ENCODE peak calls at places on chromosomes 5 and 9, in nine cellular contexts. B, S, L, W, H, R, M, Z and A are unnamed samples.

GRCh38 chr5:59673438-59674058 is 220.0 kb downstream of the PDE4D start:
- DNase-seq in R (peak; percentile 22), L (no peak), W (no peak), Z (no peak), H (peak; percentile 49), S (peak; percentile 44), M (no peak), B (no peak), A (no peak)

GRCh38 chr9:108549184-108549583 is 306.6 kb downstream of the ACTL7B start:
- DNase-seq in L (no peak), R (no peak), B (no peak), S (no peak), M (no peak), Z (peak; percentile 9), H (peak; percentile 23), W (peak; percentile 41), A (no peak)

GRCh38 chr5:180618830-180619562 is 27.7 kb upstream of the SCGB3A1 start:
- DNase-seq in W (no peak), H (peak; percentile 47), M (no peak), R (no peak), Z (peak; percentile 44), S (no peak), L (no peak), B (no peak), A (peak; percentile 11)

GRCh38 chr5:150623152-150623877 is 17.1 kb upstream of the SYNPO start:
- DNase-seq in H (peak; percentile 42), R (no peak), M (no peak), L (no peak), Z (no peak), W (no peak), S (no peak), B (no peak), A (no peak)

GRCh38 chr5:99061711-99062110 is 132.9 kb upstream of the CHD1 start:
- DNase-seq in S (peak; percentile 25), M (no peak), Z (no peak), H (peak; percentile 72), B (no peak), W (no peak), L (no peak), R (no peak), A (no peak)

GRCh38 chr9:129221233-129221632 is 43.2 kb upstream of the IER5L start:
- DNase-seq in S (no peak), B (no peak), Z (peak; percentile 18), H (no peak), R (no peak), L (no peak), W (no peak), M (no peak), A (peak; percentile 68)

GRCh38 chr5:67089200-67089725 is 107.3 kb downstream of the CD180 start:
- DNase-seq in W (no peak), S (no peak), B (no peak), Z (no peak), R (no peak), L (peak; percentile 13), H (peak; percentile 65), M (no peak), A (no peak)

GRCh38 chr9:89701221-89701798 is 96.5 kb downstream of the GADD45G start:
- DNase-seq in B (no peak), W (no peak), M (no peak), R (no peak), S (no peak), L (no peak), H (no peak), Z (no peak), A (peak; percentile 17)

GRCh38 chr5:66757219-66757833 is 161.1 kb downstream of the MAST4 start:
- DNase-seq in H (peak; percentile 44), M (peak; percentile 39), S (peak; percentile 11), Z (peak; percentile 73), W (peak; percentile 25), L (no peak), R (no peak), B (peak; percentile 75), A (peak; percentile 13)

GRCh38 chr5:173884402-173885053 is 3.6 kb upstream of the CPEB4 start:
- DNase-seq in R (peak; percentile 51), M (peak; percentile 77), S (no peak), W (no peak), B (no peak), L (no peak), H (no peak), Z (no peak), A (peak; percentile 18)

GRCh38 chr5:176809544-176810083 is 745 bp upstream of the UNC5A start:
- DNase-seq in H (no peak), S (no peak), M (no peak), W (no peak), R (no peak), B (no peak), Z (no peak), L (no peak), A (no peak)

GRCh38 chr9:131333771-131334567 is 44.4 kb downstream of the PLPP7 start:
- DNase-seq in W (no peak), Z (no peak), L (no peak), H (no peak), M (no peak), R (no peak), B (no peak), S (no peak), A (no peak)

GRCh38 chr9:122777935-122778671 is 10.6 kb upstream of the OR5C1 start:
- DNase-seq in M (no peak), Z (no peak), W (no peak), L (no peak), S (no peak), B (no peak), H (peak; percentile 79), R (no peak), A (no peak)

GRCh38 chr9:34651876-34652602 is at the start of gene IL11RA:
- DNase-seq in H (peak; percentile 84), L (peak; percentile 93), W (peak; percentile 64), B (peak; percentile 78), S (no peak), Z (peak; percentile 72), R (peak; percentile 94), M (peak; percentile 90), A (no peak)

GRCh38 chr5:154863291-154864080 is 5.1 kb downstream of the CNOT8 start:
- DNase-seq in R (no peak), W (no peak), Z (no peak), S (no peak), M (no peak), H (no peak), L (no peak), B (no peak), A (no peak)

GRCh38 chr5:149228610-149229297 is 42.9 kb upstream of the AFAP1L1 start:
- DNase-seq in W (no peak), S (peak; percentile 90), R (peak; percentile 39), M (peak; percentile 19), B (peak; percentile 44), H (peak; percentile 92), Z (peak; percentile 28), L (no peak), A (no peak)

GRCh38 chr9:34496149-34496712 is 26.6 kb downstream of the ENHO start:
- DNase-seq in Z (no peak), R (no peak), H (no peak), M (no peak), B (no peak), S (peak; percentile 35), L (no peak), W (no peak), A (no peak)

GRCh38 chr9:86341007-86341491 is 13.2 kb downstream of the TUT7 start:
- DNase-seq in S (no peak), L (no peak), B (no peak), H (no peak), R (no peak), M (no peak), W (no peak), Z (no peak), A (no peak)

GRCh38 chr9:132354645-132355355 is at the start of gene SETX:
- DNase-seq in W (peak; percentile 95), R (peak; percentile 99), M (peak; percentile 98), Z (peak; percentile 98), L (peak; percentile 99), B (peak; percentile 93), S (peak; percentile 79), H (peak; percentile 96), A (peak; percentile 95)

GRCh38 chr9:112401175-112401815 is 21.4 kb downstream of the HSDL2 start:
- DNase-seq in Z (no peak), H (no peak), S (no peak), B (no peak), M (no peak), L (no peak), W (no peak), R (no peak), A (no peak)

GRCh38 chr5:41213340-41213739 is at the start of gene C6:
- DNase-seq in H (no peak), W (no peak), M (no peak), S (no peak), L (no peak), R (no peak), Z (no peak), B (no peak), A (no peak)
- H3K4me3 ChIP-seq in H (no peak within 1 kb of the TSS), W (peak within 1 kb of the TSS; percentile 20), M (no peak within 1 kb of the TSS), S (no peak within 1 kb of the TSS), L (no peak within 1 kb of the TSS), R (no peak within 1 kb of the TSS), Z (no peak within 1 kb of the TSS), B (no peak within 1 kb of the TSS), A (no peak within 1 kb of the TSS)

GRCh38 chr9:136564379-136564988 is 18.6 kb upstream of the NOTCH1 start:
- DNase-seq in Z (peak; percentile 33), R (peak; percentile 42), B (peak; percentile 73), W (peak; percentile 58), H (peak; percentile 71), L (peak; percentile 78), S (no peak), M (no peak), A (no peak)
- TF ChIP-seq CTCF in Z (no peak), R (no peak), B (peak; percentile 70), W (no peak), H (peak; percentile 22), L (no peak), S (no peak), M (peak; percentile 15), A (no peak)

DNA sequence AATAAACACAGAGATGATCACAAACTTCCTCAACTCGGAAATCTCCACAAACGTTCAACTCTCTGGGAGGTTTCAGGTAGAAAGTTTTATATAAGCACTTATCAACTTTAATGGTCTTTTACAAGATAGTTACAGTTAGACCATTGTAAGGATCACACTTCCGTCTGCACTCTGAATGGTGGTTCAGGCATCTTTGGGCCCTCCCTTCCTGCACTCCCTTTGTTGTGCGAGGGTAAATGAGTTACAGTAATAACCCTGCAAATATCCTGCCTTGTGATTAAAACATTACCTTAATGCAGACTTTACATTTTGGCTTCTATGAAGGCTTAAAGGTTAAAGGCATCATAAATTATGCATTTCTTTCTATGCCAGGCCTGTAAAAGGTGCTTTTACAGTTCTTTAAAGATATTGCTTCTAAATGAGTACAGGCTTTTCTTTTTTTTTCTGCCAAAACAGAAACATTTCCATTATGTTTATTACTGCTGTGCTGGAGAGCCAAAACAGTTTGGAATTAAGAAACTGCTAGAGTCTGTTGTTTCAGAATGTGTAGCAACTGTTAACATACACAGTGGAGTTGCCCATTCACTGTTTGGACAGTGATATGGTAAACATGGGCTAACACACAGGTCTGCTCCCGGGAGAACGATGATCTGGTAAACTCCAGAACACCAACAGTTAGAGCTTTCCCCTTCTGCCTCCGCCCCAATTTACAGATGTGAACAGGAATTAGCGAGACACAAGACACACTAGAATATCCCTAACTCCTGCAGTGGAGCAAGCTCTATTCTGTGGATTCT is 1.1 kb downstream of the PRUNE2 start:
- DNase-seq in H (no peak), Z (no peak), R (no peak), L (no peak), S (no peak), W (no peak), B (no peak), M (peak; percentile 67), A (no peak)
- H3K4me3 ChIP-seq in H (peak overlapping the region; percentile 22), Z (no peak overlapping the region), R (no peak overlapping the region), L (peak overlapping the region; percentile 63), S (peak overlapping the region; percentile 39), W (peak overlapping the region; percentile 34), B (peak overlapping the region; percentile 34), M (peak overlapping the region; percentile 58), A (no peak overlapping the region)

GRCh38 chr9:95127249-95128176 is 190.0 kb downstream of the FANCC start:
- DNase-seq in Z (peak; percentile 93), L (peak; percentile 88), B (peak; percentile 91), W (peak; percentile 84), R (peak; percentile 82), H (peak; percentile 71), M (peak; percentile 87), S (no peak), A (peak; percentile 67)
- TF ChIP-seq CTCF in Z (peak; percentile 94), L (peak; percentile 97), B (peak; percentile 92), W (peak; percentile 98), R (peak; percentile 99), H (peak; percentile 99), M (peak; percentile 96), S (peak; percentile 99), A (peak; percentile 78)